ENCODE peak calls at places on chromosomes 6 and 20, in four cellular contexts. One of them, this sample, is unnamed.

GRCh38 chr6:74870403-74870802 is 335.4 kb downstream of the COL12A1 start:
- DNase-seq in K562: no peak
- DNase-seq in WTC11: no peak
- DNase-seq in HepG2: peak
- DNase-seq in this sample: no peak

GRCh38 chr6:131059486-131059885 is 3.6 kb downstream of the EPB41L2 start:
- DNase-seq in K562: no peak
- DNase-seq in WTC11: no peak
- DNase-seq in HepG2: no peak
- DNase-seq in this sample: no peak

GRCh38 chr20:1227121-1227582 is 1.3 kb downstream of the RAD21L1 start:
- DNase-seq in K562: no peak
- DNase-seq in WTC11: no peak
- DNase-seq in HepG2: no peak
- DNase-seq in this sample: no peak

GRCh38 chr20:46631874-46632446 is 19.3 kb downstream of the SLC13A3 start:
- DNase-seq in K562: no peak
- DNase-seq in WTC11: no peak
- DNase-seq in HepG2: no peak
- DNase-seq in this sample: no peak

GRCh38 chr6:41426438-41426851 is 91.0 kb downstream of the NCR2 start:
- DNase-seq in K562: no peak
- DNase-seq in WTC11: peak
- DNase-seq in HepG2: no peak
- DNase-seq in this sample: no peak

GRCh38 chr20:43736588-43737091 is 9.8 kb upstream of the GTSF1L start:
- DNase-seq in K562: peak
- DNase-seq in WTC11: peak
- DNase-seq in HepG2: no peak
- DNase-seq in this sample: peak

GRCh38 chr20:18567739-18568091 is 483 bp downstream of the SMIM26 start:
- DNase-seq in K562: no peak
- DNase-seq in WTC11: no peak
- DNase-seq in HepG2: no peak
- DNase-seq in this sample: no peak

GRCh38 chr6:160973856-160974255 is 17.7 kb upstream of the MAP3K4 start:
- DNase-seq in K562: no peak
- DNase-seq in WTC11: no peak
- DNase-seq in HepG2: no peak
- DNase-seq in this sample: no peak

GRCh38 chr20:32429343-32429742 is 71.2 kb downstream of the ASXL1 start:
- DNase-seq in K562: no peak
- DNase-seq in WTC11: no peak
- DNase-seq in HepG2: no peak
- DNase-seq in this sample: no peak

GRCh38 chr6:11407403-11407802 is 130.1 kb upstream of the TMEM170B start:
- DNase-seq in K562: no peak
- DNase-seq in WTC11: no peak
- DNase-seq in HepG2: no peak
- DNase-seq in this sample: no peak

GRCh38 chr6:149012040-149012545 is 265.3 kb downstream of the UST start:
- DNase-seq in K562: no peak
- DNase-seq in WTC11: no peak
- DNase-seq in HepG2: no peak
- DNase-seq in this sample: no peak

GRCh38 chr6:5968817-5969726 is 37.7 kb downstream of the NRN1 start:
- DNase-seq in K562: no peak
- DNase-seq in WTC11: no peak
- DNase-seq in HepG2: no peak
- DNase-seq in this sample: no peak

GRCh38 chr20:17225891-17226409 is 890 bp upstream of the PCSK2 start:
- DNase-seq in K562: no peak
- DNase-seq in WTC11: peak
- DNase-seq in HepG2: no peak
- DNase-seq in this sample: no peak

GRCh38 chr6:46794068-46794467 is 879 bp downstream of the MEP1A start:
- DNase-seq in K562: no peak
- DNase-seq in WTC11: no peak
- DNase-seq in HepG2: no peak
- DNase-seq in this sample: no peak

GRCh38 chr20:39048000-39048696 is 86.0 kb downstream of the DHX35 start:
- DNase-seq in K562: peak
- DNase-seq in WTC11: peak
- DNase-seq in HepG2: peak
- DNase-seq in this sample: peak

GRCh38 chr6:53579338-53579737 is 34.4 kb upstream of the GCLC start:
- DNase-seq in K562: no peak
- DNase-seq in WTC11: no peak
- DNase-seq in HepG2: no peak
- DNase-seq in this sample: no peak

GRCh38 chr6:167733740-167734661 is 92.7 kb upstream of the AFDN start:
- DNase-seq in K562: no peak
- DNase-seq in WTC11: no peak
- DNase-seq in HepG2: peak
- DNase-seq in this sample: no peak

GRCh38 chr6:100152201-100152600 is 158.2 kb upstream of the MCHR2 start:
- DNase-seq in K562: no peak
- DNase-seq in WTC11: no peak
- DNase-seq in HepG2: no peak
- DNase-seq in this sample: no peak

GRCh38 chr6:12148841-12149240 is 136.7 kb downstream of the HIVEP1 start:
- DNase-seq in K562: no peak
- DNase-seq in WTC11: no peak
- DNase-seq in HepG2: no peak
- DNase-seq in this sample: no peak

GRCh38 chr20:9294081-9294480 is 220.3 kb upstream of the LAMP5 start:
- DNase-seq in K562: no peak
- DNase-seq in WTC11: no peak
- DNase-seq in HepG2: no peak
- DNase-seq in this sample: no peak

GRCh38 chr6:14661188-14661587 is 543.6 kb downstream of the CD83 start:
- DNase-seq in K562: no peak
- DNase-seq in WTC11: no peak
- DNase-seq in HepG2: no peak
- DNase-seq in this sample: peak

GRCh38 chr6:29797966-29798365 is 29.7 kb upstream of the HLA-G start:
- DNase-seq in K562: no peak
- DNase-seq in WTC11: no peak
- DNase-seq in HepG2: no peak
- DNase-seq in this sample: no peak

GRCh38 chr6:34155471-34156300 is 9.8 kb upstream of the GRM4 start:
- DNase-seq in K562: no peak
- DNase-seq in WTC11: peak
- DNase-seq in HepG2: no peak
- DNase-seq in this sample: no peak

GRCh38 chr6:88650029-88650619 is 313.3 kb downstream of the RNGTT start:
- DNase-seq in K562: no peak
- DNase-seq in WTC11: no peak
- DNase-seq in HepG2: no peak
- DNase-seq in this sample: peak

GRCh38 chr6:145886228-145886956 is 71.8 kb upstream of the FBXO30 start:
- DNase-seq in K562: no peak
- DNase-seq in WTC11: no peak
- DNase-seq in HepG2: no peak
- DNase-seq in this sample: no peak

GRCh38 chr6:122248844-122249243 is 150.6 kb upstream of the HSF2 start:
- DNase-seq in K562: no peak
- DNase-seq in WTC11: no peak
- DNase-seq in HepG2: no peak
- DNase-seq in this sample: no peak

GRCh38 chr20:57223648-57224489 is 42.6 kb downstream of the BMP7 start:
- DNase-seq in K562: no peak
- DNase-seq in WTC11: no peak
- DNase-seq in HepG2: no peak
- DNase-seq in this sample: no peak

GRCh38 chr20:48843125-48843806 is 15.5 kb upstream of the PREX1 start:
- DNase-seq in K562: peak
- DNase-seq in WTC11: no peak
- DNase-seq in HepG2: no peak
- DNase-seq in this sample: no peak

DNA sequence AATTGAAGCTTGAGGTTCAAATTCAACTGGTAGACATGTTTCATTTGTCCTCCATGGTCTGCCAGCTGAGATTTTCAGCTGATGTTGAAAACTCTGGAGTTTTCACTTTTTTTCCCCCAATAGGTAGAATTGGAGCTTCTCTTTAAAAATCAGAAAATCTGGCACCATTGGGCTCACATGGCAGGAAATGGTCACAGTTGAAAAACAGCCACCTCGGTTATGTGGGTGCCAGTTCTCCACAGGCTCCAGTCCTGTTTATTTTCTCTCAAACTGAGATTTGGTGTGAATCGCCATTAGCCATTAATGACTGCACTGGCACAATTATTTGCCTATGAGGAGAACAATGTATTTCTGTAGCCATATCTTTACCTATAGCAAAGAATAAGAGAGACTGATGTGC is 171.4 kb upstream of the TFAP2D start:
- DNase-seq in K562: no peak
- DNase-seq in WTC11: no peak
- DNase-seq in HepG2: no peak
- DNase-seq in this sample: no peak
- TF ChIP-seq TCF7 in K562: no peak
- TF ChIP-seq TCF7 in WTC11: no peak
- TF ChIP-seq TCF7 in HepG2: no peak
- TF ChIP-seq TCF7 in this sample: no peak

GRCh38 chr6:473759-474453 is 82.4 kb downstream of the IRF4 start:
- DNase-seq in K562: no peak
- DNase-seq in WTC11: no peak
- DNase-seq in HepG2: no peak
- DNase-seq in this sample: no peak
- TF ChIP-seq TCF7 in K562: no peak
- TF ChIP-seq TCF7 in WTC11: no peak
- TF ChIP-seq TCF7 in HepG2: no peak
- TF ChIP-seq TCF7 in this sample: no peak

GRCh38 chr6:16471222-16471784 is 232.9 kb downstream of the GMPR start:
- DNase-seq in K562: no peak
- DNase-seq in WTC11: no peak
- DNase-seq in HepG2: no peak
- DNase-seq in this sample: peak
- TF ChIP-seq TCF7 in K562: no peak
- TF ChIP-seq TCF7 in WTC11: no peak
- TF ChIP-seq TCF7 in HepG2: no peak
- TF ChIP-seq TCF7 in this sample: peak

GRCh38 chr6:157291356-157291755 is 32.0 kb downstream of the TMEM242 start:
- DNase-seq in K562: no peak
- DNase-seq in WTC11: no peak
- DNase-seq in HepG2: no peak
- DNase-seq in this sample: no peak

GRCh38 chr6:157294654-157295053 is 28.7 kb downstream of the TMEM242 start:
- DNase-seq in K562: no peak
- DNase-seq in WTC11: no peak
- DNase-seq in HepG2: no peak
- DNase-seq in this sample: no peak

GRCh38 chr6:157290797-157291196 is 32.5 kb downstream of the TMEM242 start:
- DNase-seq in K562: no peak
- DNase-seq in WTC11: no peak
- DNase-seq in HepG2: no peak
- DNase-seq in this sample: no peak

GRCh38 chr6:157292202-157292601 is 31.1 kb downstream of the TMEM242 start:
- DNase-seq in K562: no peak
- DNase-seq in WTC11: no peak
- DNase-seq in HepG2: no peak
- DNase-seq in this sample: no peak

DNA sequence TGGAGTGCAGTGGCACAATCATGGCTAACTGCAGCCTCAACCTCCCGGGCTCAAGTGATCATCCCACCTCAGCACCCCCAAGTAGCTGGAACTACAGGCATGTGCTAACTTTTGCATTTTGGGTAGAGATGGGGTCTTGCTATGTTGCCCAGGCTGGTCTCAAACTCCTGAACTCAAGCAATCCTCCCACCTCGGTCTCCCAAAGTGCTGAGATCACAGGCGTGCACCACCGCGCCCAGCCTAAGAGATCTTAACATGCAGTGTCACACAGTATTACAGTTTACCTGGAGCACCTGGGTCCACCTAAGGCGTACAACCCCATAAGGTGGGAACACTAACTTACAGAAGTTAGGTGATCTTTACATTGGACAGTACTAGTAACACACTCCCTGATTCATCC is 29.5 kb downstream of the TMEM242 start:
- DNase-seq in K562: no peak
- DNase-seq in WTC11: no peak
- DNase-seq in HepG2: no peak
- DNase-seq in this sample: no peak
- TF ChIP-seq TCF7 in K562: no peak
- TF ChIP-seq TCF7 in WTC11: no peak
- TF ChIP-seq TCF7 in HepG2: no peak
- TF ChIP-seq TCF7 in this sample: no peak

GRCh38 chr6:102848796-102849195 is 1455.3 kb downstream of the GRIK2 start:
- DNase-seq in K562: no peak
- DNase-seq in WTC11: no peak
- DNase-seq in HepG2: no peak
- DNase-seq in this sample: no peak
- TF ChIP-seq TCF7 in K562: no peak
- TF ChIP-seq TCF7 in WTC11: no peak
- TF ChIP-seq TCF7 in HepG2: no peak
- TF ChIP-seq TCF7 in this sample: no peak

GRCh38 chr6:91476000-91476399 is 889.1 kb upstream of the MAP3K7 start:
- DNase-seq in K562: no peak
- DNase-seq in WTC11: no peak
- DNase-seq in HepG2: peak
- DNase-seq in this sample: no peak
- TF ChIP-seq TCF7 in K562: no peak
- TF ChIP-seq TCF7 in WTC11: no peak
- TF ChIP-seq TCF7 in HepG2: no peak
- TF ChIP-seq TCF7 in this sample: no peak

GRCh38 chr20:24770628-24771556 is 178.2 kb upstream of the CST7 start:
- DNase-seq in K562: no peak
- DNase-seq in WTC11: no peak
- DNase-seq in HepG2: no peak
- DNase-seq in this sample: no peak
- TF ChIP-seq TCF7 in K562: no peak
- TF ChIP-seq TCF7 in WTC11: no peak
- TF ChIP-seq TCF7 in HepG2: no peak
- TF ChIP-seq TCF7 in this sample: no peak